ENCODE peak calls at places on chromosome 17, in eight cellular contexts. D is putamen; V is uterus; F is activated naive CD4-positive, alpha-beta T cell; M is ELF-1; S is AG08395; Q is skeletal muscle cell; L is AG10803. P is an unnamed sample.

GRCh38 chr17:60311936-60312335 is 80.0 kb downstream of the USP32 start:
- DNase-seq in Q (peak; percentile 60), S (peak; percentile 21), V (no peak), M (no peak), F (no peak), D (no peak), L (peak; percentile 63), P (peak; percentile 38)

GRCh38 chr17:77216435-77216980 is 75.7 kb downstream of the SEC14L1 start:
- DNase-seq in L (no peak), V (no peak), D (no peak), F (no peak), M (no peak), Q (no peak), S (no peak), P (no peak)

GRCh38 chr17:41523225-41523593 is 4.5 kb upstream of the KRT15 start:
- DNase-seq in D (no peak), V (no peak), L (no peak), M (no peak), S (no peak), F (no peak), Q (no peak), P (no peak)

GRCh38 chr17:3558603-3559269 is 1.1 kb upstream of the TRPV3 start:
- DNase-seq in S (no peak), L (peak; percentile 11), M (peak; percentile 61), V (no peak), Q (no peak), F (no peak), D (no peak), P (no peak)

GRCh38 chr17:46020023-46020735 is 21.1 kb downstream of the STH start:
- DNase-seq in S (no peak), V (no peak), L (no peak), D (no peak), F (no peak), M (no peak), Q (no peak), P (no peak)

GRCh38 chr17:50346313-50347086 is 574 bp downstream of the XYLT2 start:
- DNase-seq in D (no peak), F (no peak), Q (no peak), M (peak; percentile 58), L (peak; percentile 16), S (no peak), V (peak; percentile 50), P (peak; percentile 63)

GRCh38 chr17:39209317-39210092 is 9.4 kb downstream of the RPL19 start:
- DNase-seq in F (no peak), S (peak; percentile 62), L (peak; percentile 43), V (peak; percentile 79), Q (no peak), M (peak; percentile 16), D (peak; percentile 67), P (peak; percentile 84)

GRCh38 chr17:40791808-40792436 is 7.8 kb downstream of the KRT28 start:
- DNase-seq in S (peak; percentile 52), F (no peak), M (no peak), V (no peak), L (peak; percentile 53), Q (no peak), D (peak; percentile 5), P (peak; percentile 80)

GRCh38 chr17:7479389-7480192 is at the start of gene ZBTB4:
- DNase-seq in M (peak; percentile 77), Q (no peak), D (peak; percentile 53), L (peak; percentile 48), S (peak; percentile 66), F (peak; percentile 36), V (peak; percentile 75), P (peak; percentile 79)

GRCh38 chr17:71709974-71710373 is 410.8 kb upstream of the SOX9 start:
- DNase-seq in S (peak; percentile 60), Q (no peak), F (no peak), D (no peak), L (peak; percentile 82), V (no peak), M (no peak), P (peak; percentile 10)

GRCh38 chr17:2459917-2460271 is 51.8 kb downstream of the METTL16 start:
- DNase-seq in Q (no peak), L (no peak), M (no peak), F (no peak), S (no peak), D (no peak), V (no peak), P (no peak)

GRCh38 chr17:40349477-40350409 is 14.8 kb downstream of the GJD3 start:
- DNase-seq in L (no peak), D (no peak), F (no peak), Q (no peak), M (no peak), S (no peak), V (no peak), P (no peak)

GRCh38 chr17:59791603-59792457 is 84.4 kb downstream of the VMP1 start:
- DNase-seq in Q (no peak), F (no peak), V (no peak), D (no peak), L (peak; percentile 84), M (no peak), S (no peak), P (peak; percentile 48)

GRCh38 chr17:68612228-68612922 is 11.2 kb upstream of the FAM20A start:
- DNase-seq in L (no peak), S (no peak), M (no peak), D (no peak), F (no peak), Q (no peak), V (no peak), P (no peak)

GRCh38 chr17:32335046-32335445 is 6.9 kb downstream of the C17orf75 start:
- DNase-seq in S (no peak), V (no peak), F (no peak), Q (no peak), L (peak; percentile 36), M (no peak), D (no peak), P (no peak)

GRCh38 chr17:40319651-40320550 is 10.9 kb downstream of the RARA start:
- DNase-seq in Q (no peak), L (peak; percentile 38), V (peak; percentile 48), M (no peak), D (no peak), S (no peak), F (no peak), P (no peak)

GRCh38 chr17:57906910-57907309 is 48.3 kb downstream of the CUEDC1 start:
- DNase-seq in V (no peak), D (peak; percentile 96), L (no peak), M (peak; percentile 64), S (no peak), Q (no peak), F (no peak), P (no peak)

GRCh38 chr17:10021239-10021638 is 116.2 kb upstream of the RCVRN start:
- DNase-seq in F (no peak), V (no peak), L (peak; percentile 38), D (no peak), S (no peak), M (no peak), Q (no peak), P (no peak)

GRCh38 chr17:81370304-81370703 is 25.0 kb upstream of the BAHCC1 start:
- DNase-seq in M (no peak), V (no peak), F (no peak), S (no peak), L (no peak), Q (no peak), D (no peak), P (no peak)

GRCh38 chr17:70896843-70897242 is 727.5 kb downstream of the KCNJ2 start:
- DNase-seq in V (no peak), F (no peak), M (no peak), D (no peak), L (no peak), Q (no peak), S (no peak), P (no peak)

GRCh38 chr17:16448490-16448889 is 33.1 kb downstream of the TRPV2 start:
- DNase-seq in V (no peak), S (no peak), L (no peak), Q (no peak), F (no peak), M (no peak), D (no peak), P (no peak)

GRCh38 chr17:67496286-67496685 is 119.2 kb downstream of the PITPNC1 start:
- DNase-seq in Q (peak; percentile 76), F (no peak), M (no peak), V (no peak), L (no peak), D (no peak), S (no peak), P (no peak)

GRCh38 chr17:32625971-32626370 is 139.2 kb downstream of the CDK5R1 start:
- DNase-seq in L (no peak), D (no peak), V (no peak), S (no peak), F (no peak), Q (no peak), M (no peak), P (no peak)

GRCh38 chr17:45992904-45993303 is 6.1 kb upstream of the STH start:
- DNase-seq in F (no peak), V (no peak), Q (no peak), L (no peak), S (no peak), D (no peak), M (no peak), P (no peak)

GRCh38 chr17:68871447-68871846 is 83.7 kb downstream of the ABCA8 start:
- DNase-seq in S (no peak), L (no peak), Q (no peak), M (no peak), D (no peak), V (no peak), F (no peak), P (no peak)

GRCh38 chr17:50618941-50619340 is 15.7 kb upstream of the ABCC3 start:
- DNase-seq in S (peak; percentile 24), F (no peak), L (no peak), Q (no peak), M (no peak), D (no peak), V (no peak), P (no peak)

GRCh38 chr17:74212913-74213791 is at the start of gene TTYH2:
- DNase-seq in L (peak; percentile 82), F (peak; percentile 23), M (peak; percentile 75), S (peak; percentile 90), D (peak; percentile 95), V (peak; percentile 90), Q (peak; percentile 56), P (peak; percentile 96)

GRCh38 chr17:60142872-60143499 is 6.8 kb upstream of the CA4 start:
- DNase-seq in L (peak; percentile 87), Q (peak; percentile 61), V (peak; percentile 64), S (peak; percentile 79), M (peak; percentile 90), D (peak; percentile 63), F (no peak), P (peak; percentile 96)

GRCh38 chr17:53932386-53932785 is 109.7 kb downstream of the KIF2B start:
- DNase-seq in Q (no peak), L (no peak), S (no peak), D (no peak), M (no peak), V (no peak), F (no peak), P (no peak)

GRCh38 chr17:65385726-65386125 is 175.7 kb downstream of the AXIN2 start:
- DNase-seq in F (no peak), L (no peak), D (no peak), S (no peak), V (no peak), Q (no peak), M (no peak), P (no peak)

GRCh38 chr17:7881655-7882054 is 6.9 kb upstream of the CHD3 start:
- DNase-seq in V (no peak), D (no peak), Q (no peak), F (no peak), S (no peak), L (no peak), M (no peak), P (no peak)

GRCh38 chr17:68383443-68384321 is 73.6 kb downstream of the WIPI1 start:
- DNase-seq in F (no peak), Q (peak; percentile 66), V (peak; percentile 56), D (peak; percentile 8), L (peak; percentile 96), M (no peak), S (peak; percentile 70), P (peak; percentile 78)

GRCh38 chr17:20080513-20080912 is 71.4 kb downstream of the SPECC1 start:
- DNase-seq in Q (no peak), M (no peak), L (no peak), V (no peak), S (no peak), F (no peak), D (no peak), P (no peak)

GRCh38 chr17:8162232-8162996 is at the start of gene VAMP2:
- DNase-seq in M (peak; percentile 50), L (peak; percentile 71), F (no peak), S (peak; percentile 69), V (peak; percentile 86), Q (no peak), D (no peak), P (peak; percentile 91)

P was measured in adipocyte.